ENCODE peak calls at places on chromosomes 6 and 20, in five cellular contexts. Y, K, H, A and L are unnamed samples.

GRCh38 chr6:90027004-90027403 is 132.7 kb downstream of the GJA10 start:
- DNase-seq in Y (no peak), K (no peak), H (no peak), A (no peak), L (no peak)

GRCh38 chr6:52610745-52611355 is 34.0 kb upstream of the TRAM2 start:
- DNase-seq in Y (no peak), K (no peak), H (peak), A (peak), L (no peak)

GRCh38 chr6:110491644-110492317 is 15.4 kb upstream of the SLC22A16 start:
- DNase-seq in Y (no peak), K (no peak), H (no peak), A (peak), L (peak)

GRCh38 chr6:113476937-113477839 is 380.0 kb upstream of the MARCKS start:
- DNase-seq in Y (no peak), K (no peak), H (no peak), A (peak), L (no peak)

GRCh38 chr6:132413501-132413805 is 12.2 kb upstream of the MOXD1 start:
- DNase-seq in Y (no peak), K (no peak), H (no peak), A (no peak), L (no peak)

GRCh38 chr6:34513628-34514027 is 42.5 kb downstream of the SPDEF start:
- DNase-seq in Y (no peak), K (no peak), H (no peak), A (no peak), L (no peak)

GRCh38 chr20:48818481-48818987 is 9.3 kb downstream of the PREX1 start:
- DNase-seq in Y (peak), K (no peak), H (no peak), A (no peak), L (no peak)

GRCh38 chr6:132932566-132932965 is 118.2 kb downstream of the RPS12 start:
- DNase-seq in Y (no peak), K (no peak), H (no peak), A (no peak), L (no peak)

GRCh38 chr20:20525756-20526155 is 157.9 kb downstream of the INSM1 start:
- DNase-seq in Y (no peak), K (no peak), H (no peak), A (no peak), L (no peak)

GRCh38 chr6:167791780-167792478 is 34.8 kb upstream of the AFDN start:
- DNase-seq in Y (no peak), K (no peak), H (no peak), A (no peak), L (no peak)

DNA sequence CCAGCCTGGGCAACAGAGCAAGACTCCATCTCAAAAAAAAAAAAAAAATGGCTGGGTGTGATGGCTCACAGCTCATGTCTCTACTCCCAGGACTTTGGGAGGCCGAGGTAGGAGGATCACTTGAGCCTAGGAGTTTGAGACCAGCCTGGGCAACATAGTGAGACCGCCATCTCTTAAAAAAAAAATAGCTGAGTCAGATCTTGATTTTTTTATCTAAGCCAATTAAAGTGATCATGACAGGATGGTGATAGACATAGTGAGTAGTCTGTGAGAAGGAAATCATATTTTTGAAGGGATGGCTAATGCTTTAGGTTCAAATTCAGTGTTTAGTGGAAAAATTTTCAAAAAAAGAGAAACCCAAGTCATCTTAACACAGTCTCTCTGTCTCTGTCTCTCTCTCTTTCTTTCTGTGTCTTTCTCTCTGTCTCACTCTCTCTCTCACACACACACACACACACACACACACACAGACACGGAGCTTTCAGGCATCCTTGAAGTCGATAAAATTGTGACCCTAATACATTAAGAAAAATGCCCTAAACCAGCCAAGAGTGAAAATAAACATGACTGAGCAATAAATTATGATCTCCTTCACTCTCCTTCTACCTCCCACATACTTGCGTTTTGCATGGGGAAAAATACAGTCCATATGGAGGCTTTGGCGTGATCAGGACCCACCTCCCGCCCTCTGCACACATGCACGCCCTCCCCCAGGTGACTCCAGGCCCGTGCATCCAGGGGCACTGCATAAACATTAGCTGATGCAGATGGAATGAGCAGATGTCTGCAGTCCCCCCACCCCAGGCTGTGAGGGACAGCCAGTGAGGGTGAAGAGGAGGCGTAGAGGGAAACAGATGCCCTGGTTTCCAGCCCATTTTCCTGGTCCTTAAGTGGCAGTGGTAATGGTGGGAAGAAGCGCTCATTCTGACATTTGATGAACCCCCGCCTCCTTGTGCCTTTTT is 114.4 kb upstream of the JARID2 start:
- DNase-seq in Y (no peak), K (no peak), H (no peak), A (peak), L (no peak)
- H3K4me3 ChIP-seq in Y (no peak), K (no peak), H (no peak), A (no peak), L (no peak)

DNA sequence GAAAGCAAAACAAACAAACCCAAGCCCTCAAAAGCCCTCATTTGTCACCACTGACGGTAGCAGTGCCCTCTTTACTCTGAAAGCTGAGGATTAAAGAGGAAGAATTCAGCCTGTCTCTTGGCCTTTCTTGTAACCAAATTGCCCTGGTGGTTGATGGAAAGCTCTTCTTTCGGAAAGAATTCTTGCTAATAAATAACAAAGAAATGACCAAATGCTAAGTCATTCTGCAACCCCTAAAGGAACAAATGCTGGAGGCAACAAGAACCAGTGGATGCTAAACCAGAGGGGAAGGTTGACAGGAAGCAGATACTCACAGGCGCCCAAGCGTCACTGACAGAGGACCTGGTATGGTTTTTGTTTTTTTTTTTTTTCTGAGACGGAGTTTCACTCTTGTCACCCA is 6.6 kb downstream of the ADISSP start:
- DNase-seq in Y (no peak), K (no peak), H (no peak), A (no peak), L (no peak)
- TF ChIP-seq CTCF in Y (no peak), K (no peak), H (no peak), A (no peak), L (no peak)

GRCh38 chr6:21742238-21742660 is 148.7 kb downstream of the SOX4 start:
- DNase-seq in Y (no peak), K (peak), H (peak), A (peak), L (peak)
- H3K4me3 ChIP-seq in Y (no peak), K (no peak), H (peak), A (no peak), L (no peak)

GRCh38 chr20:44092551-44093248 is 94.3 kb downstream of the JPH2 start:
- DNase-seq in Y (no peak), K (no peak), H (no peak), A (peak), L (no peak)
- TF ChIP-seq CTCF in Y (peak), K (peak), H (peak), A (peak), L (peak)

GRCh38 chr20:41034239-41034638 is 5.6 kb downstream of the TOP1 start:
- DNase-seq in Y (no peak), K (no peak), H (no peak), A (no peak), L (no peak)
- H3K4me3 ChIP-seq in Y (no peak), K (no peak), H (no peak), A (peak), L (no peak)

GRCh38 chr6:83155794-83156193 is 37.3 kb downstream of the PGM3 start:
- DNase-seq in Y (no peak), K (no peak), H (no peak), A (no peak), L (no peak)

GRCh38 chr6:83153958-83154357 is 39.1 kb downstream of the PGM3 start:
- DNase-seq in Y (no peak), K (no peak), H (no peak), A (peak), L (no peak)

GRCh38 chr6:83151114-83151513 is 42.0 kb downstream of the PGM3 start:
- DNase-seq in Y (no peak), K (no peak), H (no peak), A (no peak), L (no peak)

DNA sequence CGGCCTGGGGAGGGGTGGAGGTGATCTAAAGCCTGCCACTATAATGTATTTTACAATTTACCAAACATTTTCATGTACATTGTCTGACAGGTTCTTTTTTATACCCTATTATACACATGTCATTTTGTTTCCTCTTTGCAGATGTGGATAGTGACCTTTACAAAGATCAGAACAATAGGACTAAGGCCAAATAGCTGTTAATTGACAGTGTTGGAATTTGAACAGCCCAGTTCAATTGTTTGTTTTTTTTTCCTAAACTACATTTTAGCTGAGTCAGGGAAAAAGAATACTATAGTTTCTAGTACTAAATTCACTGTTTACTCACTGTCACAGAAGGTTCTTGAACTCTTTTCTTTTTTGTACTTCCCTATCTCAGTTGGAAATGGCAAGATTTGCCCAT is 40.2 kb downstream of the PGM3 start:
- DNase-seq in Y (no peak), K (no peak), H (no peak), A (no peak), L (no peak)
- TF ChIP-seq CTCF in Y (no peak), K (no peak), H (no peak), A (no peak), L (no peak)

DNA sequence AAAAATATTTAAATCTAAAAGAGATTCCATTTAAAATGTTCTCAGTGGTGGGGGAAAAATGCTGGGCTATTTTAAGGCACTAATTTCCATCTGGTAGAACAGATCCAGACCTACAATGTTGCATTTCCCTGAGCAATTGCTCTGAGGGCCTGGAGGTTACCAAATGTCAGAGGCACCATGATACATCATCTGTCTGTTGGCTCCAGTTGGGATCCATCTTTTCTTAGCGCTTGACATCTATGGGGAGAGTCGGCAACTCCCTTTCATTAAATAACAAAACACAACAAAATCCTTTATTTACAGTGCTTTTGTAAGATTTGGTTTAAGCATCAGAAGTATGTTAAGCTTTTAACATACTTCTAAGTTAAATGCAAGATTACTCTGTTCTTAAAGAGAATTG is 224.5 kb downstream of the FOXC1 start:
- DNase-seq in Y (no peak), K (no peak), H (no peak), A (no peak), L (no peak)
- H3K4me3 ChIP-seq in Y (no peak), K (no peak), H (no peak), A (no peak), L (no peak)

GRCh38 chr6:116763871-116764270 is 1.6 kb downstream of the FAM162B start:
- DNase-seq in Y (no peak), K (no peak), H (no peak), A (no peak), L (no peak)

GRCh38 chr6:116764961-116765841 is at the start of gene FAM162B:
- DNase-seq in Y (peak), K (no peak), H (no peak), A (peak), L (no peak)

GRCh38 chr6:116763048-116763447 is 2.5 kb downstream of the FAM162B start:
- DNase-seq in Y (no peak), K (no peak), H (no peak), A (no peak), L (no peak)

GRCh38 chr6:116766506-116767176 is 1.1 kb upstream of the FAM162B start:
- DNase-seq in Y (no peak), K (no peak), H (no peak), A (no peak), L (no peak)

GRCh38 chr6:116764557-116764960 is 960 bp downstream of the FAM162B start:
- DNase-seq in Y (no peak), K (no peak), H (no peak), A (no peak), L (no peak)
- TF ChIP-seq CTCF in Y (no peak), K (no peak), H (no peak), A (peak), L (no peak)

GRCh38 chr6:134114918-134115714 is 62.7 kb upstream of the SLC2A12 start:
- DNase-seq in Y (no peak), K (no peak), H (no peak), A (no peak), L (no peak)

GRCh38 chr6:134115715-134116074 is 63.3 kb upstream of the SLC2A12 start:
- DNase-seq in Y (no peak), K (no peak), H (no peak), A (no peak), L (no peak)

GRCh38 chr6:134114489-134114888 is 62.1 kb upstream of the SLC2A12 start:
- DNase-seq in Y (no peak), K (no peak), H (no peak), A (no peak), L (no peak)

GRCh38 chr6:134106702-134107101 is 54.3 kb upstream of the SLC2A12 start:
- DNase-seq in Y (no peak), K (no peak), H (no peak), A (no peak), L (no peak)

GRCh38 chr6:134111062-134111677 is 58.7 kb upstream of the SLC2A12 start:
- DNase-seq in Y (peak), K (peak), H (peak), A (peak), L (peak)
- H3K4me3 ChIP-seq in Y (no peak), K (no peak), H (no peak), A (no peak), L (no peak)